ENCODE peak calls at places on chromosomes 5 and 9, in seven cellular contexts. One of them, this sample, is unnamed.

GRCh38 chr9:130894546-130894945 is 2.1 kb downstream of the QRFP start:
- DNase-seq in A549: no peak
- DNase-seq in SJCRH30: no peak
- DNase-seq in GM12878: no peak
- DNase-seq in heart right ventricle: no peak
- DNase-seq in lower lobe of right lung: no peak
- DNase-seq in psoas muscle: no peak
- DNase-seq in this sample: peak; percentile 76

GRCh38 chr5:44332360-44332971 is 56.8 kb downstream of the FGF10 start:
- DNase-seq in A549: peak; percentile 48
- DNase-seq in psoas muscle: no peak
- DNase-seq in GM12878: no peak
- DNase-seq in lower lobe of right lung: no peak
- DNase-seq in SJCRH30: peak; percentile 64
- DNase-seq in heart right ventricle: no peak
- DNase-seq in this sample: no peak

GRCh38 chr9:126448865-126449577 is 122.4 kb downstream of the MVB12B start:
- DNase-seq in GM12878: no peak
- DNase-seq in lower lobe of right lung: no peak
- DNase-seq in A549: no peak
- DNase-seq in SJCRH30: no peak
- DNase-seq in heart right ventricle: no peak
- DNase-seq in psoas muscle: no peak
- DNase-seq in this sample: no peak

GRCh38 chr9:14344846-14345585 is 31.1 kb upstream of the NFIB start:
- DNase-seq in lower lobe of right lung: no peak
- DNase-seq in SJCRH30: no peak
- DNase-seq in heart right ventricle: no peak
- DNase-seq in GM12878: no peak
- DNase-seq in A549: no peak
- DNase-seq in psoas muscle: no peak
- DNase-seq in this sample: no peak

GRCh38 chr9:115672477-115673316 is 480.9 kb upstream of the PAPPA start:
- DNase-seq in psoas muscle: no peak
- DNase-seq in GM12878: no peak
- DNase-seq in A549: peak; percentile 96
- DNase-seq in lower lobe of right lung: no peak
- DNase-seq in SJCRH30: peak; percentile 83
- DNase-seq in heart right ventricle: no peak
- DNase-seq in this sample: no peak

GRCh38 chr9:124137009-124137943 is 120.5 kb upstream of the NEK6 start:
- DNase-seq in heart right ventricle: no peak
- DNase-seq in lower lobe of right lung: no peak
- DNase-seq in psoas muscle: no peak
- DNase-seq in A549: no peak
- DNase-seq in SJCRH30: no peak
- DNase-seq in GM12878: peak; percentile 94
- DNase-seq in this sample: no peak

GRCh38 chr9:110047232-110047954 is 160.6 kb downstream of the C9orf152 start:
- DNase-seq in psoas muscle: no peak
- DNase-seq in SJCRH30: no peak
- DNase-seq in heart right ventricle: no peak
- DNase-seq in GM12878: no peak
- DNase-seq in lower lobe of right lung: no peak
- DNase-seq in A549: no peak
- DNase-seq in this sample: no peak

GRCh38 chr5:146369691-146370090 is 31.1 kb downstream of the POU4F3 start:
- DNase-seq in GM12878: no peak
- DNase-seq in psoas muscle: no peak
- DNase-seq in heart right ventricle: no peak
- DNase-seq in A549: no peak
- DNase-seq in lower lobe of right lung: no peak
- DNase-seq in SJCRH30: no peak
- DNase-seq in this sample: no peak

GRCh38 chr9:111916234-111916645 is 19.6 kb downstream of the UGCG start:
- DNase-seq in A549: no peak
- DNase-seq in psoas muscle: no peak
- DNase-seq in GM12878: no peak
- DNase-seq in heart right ventricle: no peak
- DNase-seq in SJCRH30: no peak
- DNase-seq in lower lobe of right lung: no peak
- DNase-seq in this sample: no peak

GRCh38 chr5:123441408-123441807 is 18.2 kb upstream of the CEP120 start:
- DNase-seq in A549: no peak
- DNase-seq in GM12878: no peak
- DNase-seq in lower lobe of right lung: no peak
- DNase-seq in SJCRH30: no peak
- DNase-seq in psoas muscle: no peak
- DNase-seq in heart right ventricle: no peak
- DNase-seq in this sample: no peak

GRCh38 chr5:121797677-121798518 is 53.8 kb upstream of the FTMT start:
- DNase-seq in SJCRH30: no peak
- DNase-seq in psoas muscle: no peak
- DNase-seq in A549: no peak
- DNase-seq in lower lobe of right lung: no peak
- DNase-seq in heart right ventricle: no peak
- DNase-seq in GM12878: no peak
- DNase-seq in this sample: no peak

GRCh38 chr5:93252165-93252564 is 328.9 kb downstream of the NR2F1-AS1 start:
- DNase-seq in GM12878: no peak
- DNase-seq in psoas muscle: no peak
- DNase-seq in SJCRH30: peak; percentile 11
- DNase-seq in lower lobe of right lung: no peak
- DNase-seq in heart right ventricle: no peak
- DNase-seq in A549: peak; percentile 17
- DNase-seq in this sample: no peak

GRCh38 chr9:114077162-114077837 is 800 bp downstream of the AMBP start:
- DNase-seq in psoas muscle: no peak
- DNase-seq in GM12878: no peak
- DNase-seq in SJCRH30: no peak
- DNase-seq in A549: no peak
- DNase-seq in lower lobe of right lung: no peak
- DNase-seq in heart right ventricle: no peak
- DNase-seq in this sample: no peak

GRCh38 chr9:34578241-34579096 is 11.1 kb downstream of the CNTFR start:
- DNase-seq in lower lobe of right lung: no peak
- DNase-seq in GM12878: no peak
- DNase-seq in heart right ventricle: no peak
- DNase-seq in psoas muscle: no peak
- DNase-seq in SJCRH30: no peak
- DNase-seq in A549: no peak
- DNase-seq in this sample: no peak

GRCh38 chr9:38026021-38026809 is 42.8 kb downstream of the SHB start:
- DNase-seq in SJCRH30: peak; percentile 93
- DNase-seq in lower lobe of right lung: no peak
- DNase-seq in heart right ventricle: peak; percentile 35
- DNase-seq in A549: peak; percentile 68
- DNase-seq in GM12878: no peak
- DNase-seq in psoas muscle: peak; percentile 40
- DNase-seq in this sample: peak; percentile 27

GRCh38 chr5:38077652-38078051 is 180.7 kb upstream of the EGFLAM start:
- DNase-seq in lower lobe of right lung: no peak
- DNase-seq in SJCRH30: no peak
- DNase-seq in A549: no peak
- DNase-seq in psoas muscle: no peak
- DNase-seq in heart right ventricle: no peak
- DNase-seq in GM12878: no peak
- DNase-seq in this sample: no peak

GRCh38 chr9:20621553-20622329 is 558 bp downstream of the MLLT3 start:
- DNase-seq in lower lobe of right lung: peak; percentile 80
- DNase-seq in psoas muscle: peak; percentile 75
- DNase-seq in A549: peak; percentile 86
- DNase-seq in heart right ventricle: peak; percentile 75
- DNase-seq in SJCRH30: peak; percentile 68
- DNase-seq in GM12878: no peak
- DNase-seq in this sample: peak; percentile 72

GRCh38 chr5:107704686-107705389 is 34.1 kb upstream of the EFNA5 start:
- DNase-seq in psoas muscle: no peak
- DNase-seq in GM12878: no peak
- DNase-seq in lower lobe of right lung: no peak
- DNase-seq in heart right ventricle: no peak
- DNase-seq in A549: no peak
- DNase-seq in SJCRH30: no peak
- DNase-seq in this sample: no peak

GRCh38 chr9:1096155-1096964 is 46.2 kb downstream of the DMRT2 start:
- DNase-seq in SJCRH30: no peak
- DNase-seq in lower lobe of right lung: no peak
- DNase-seq in A549: no peak
- DNase-seq in psoas muscle: no peak
- DNase-seq in heart right ventricle: no peak
- DNase-seq in GM12878: no peak
- DNase-seq in this sample: no peak

GRCh38 chr9:89606567-89607311 is 1.9 kb downstream of the GADD45G start:
- DNase-seq in SJCRH30: peak; percentile 84
- DNase-seq in heart right ventricle: peak; percentile 34
- DNase-seq in GM12878: no peak
- DNase-seq in lower lobe of right lung: peak; percentile 74
- DNase-seq in A549: no peak
- DNase-seq in psoas muscle: peak; percentile 55
- DNase-seq in this sample: peak; percentile 88

GRCh38 chr5:117463836-117464235 is 889.2 kb upstream of the SEMA6A start:
- DNase-seq in heart right ventricle: no peak
- DNase-seq in SJCRH30: peak; percentile 87
- DNase-seq in psoas muscle: no peak
- DNase-seq in lower lobe of right lung: no peak
- DNase-seq in A549: no peak
- DNase-seq in GM12878: no peak
- DNase-seq in this sample: no peak

DNA sequence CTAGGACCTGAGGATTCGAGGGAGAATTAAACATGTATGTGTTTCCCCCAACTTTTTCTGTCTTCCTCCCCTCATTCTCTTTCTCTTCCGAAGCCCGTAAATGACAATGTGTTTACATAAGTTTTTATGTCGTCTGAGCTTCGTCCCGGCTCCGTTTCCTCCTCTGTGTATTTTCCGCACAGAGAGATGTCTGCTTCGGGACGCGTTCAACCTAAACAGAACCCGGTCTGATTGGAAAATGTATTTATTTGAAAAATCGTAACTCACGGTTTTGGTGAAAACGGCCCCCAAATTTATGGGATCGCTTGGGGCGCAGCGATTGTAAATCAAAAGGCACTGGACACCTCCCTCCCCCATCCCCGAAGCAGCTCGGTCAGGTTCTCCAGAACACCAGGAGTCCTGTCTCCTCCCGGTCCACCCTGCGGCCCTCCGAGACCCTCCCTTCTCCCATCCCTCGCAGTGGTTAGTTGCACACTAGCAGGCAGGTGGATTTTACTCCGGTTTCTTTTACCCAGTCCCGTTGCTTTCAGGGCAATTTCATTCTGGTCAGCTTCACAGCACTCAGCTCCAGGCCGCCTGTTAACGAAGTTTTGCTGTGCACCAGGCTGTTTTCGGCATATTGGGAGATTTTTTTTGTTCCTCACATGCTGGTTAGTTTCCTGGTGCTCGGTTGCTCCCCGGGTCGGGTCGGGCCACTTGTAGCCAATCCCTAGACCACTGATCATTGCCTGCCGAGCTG is 5.8 kb upstream of the HAND1 start:
- DNase-seq in GM12878: no peak
- DNase-seq in A549: no peak
- DNase-seq in psoas muscle: no peak
- DNase-seq in lower lobe of right lung: no peak
- DNase-seq in SJCRH30: no peak
- DNase-seq in heart right ventricle: no peak
- DNase-seq in this sample: no peak
- H3K4me3 ChIP-seq in GM12878: no peak overlapping the region
- H3K4me3 ChIP-seq in A549: no peak overlapping the region
- H3K4me3 ChIP-seq in psoas muscle: no peak overlapping the region
- H3K4me3 ChIP-seq in lower lobe of right lung: no peak overlapping the region
- H3K4me3 ChIP-seq in SJCRH30: no peak overlapping the region
- H3K4me3 ChIP-seq in heart right ventricle: no peak overlapping the region
- H3K4me3 ChIP-seq in this sample: no peak overlapping the region

DNA sequence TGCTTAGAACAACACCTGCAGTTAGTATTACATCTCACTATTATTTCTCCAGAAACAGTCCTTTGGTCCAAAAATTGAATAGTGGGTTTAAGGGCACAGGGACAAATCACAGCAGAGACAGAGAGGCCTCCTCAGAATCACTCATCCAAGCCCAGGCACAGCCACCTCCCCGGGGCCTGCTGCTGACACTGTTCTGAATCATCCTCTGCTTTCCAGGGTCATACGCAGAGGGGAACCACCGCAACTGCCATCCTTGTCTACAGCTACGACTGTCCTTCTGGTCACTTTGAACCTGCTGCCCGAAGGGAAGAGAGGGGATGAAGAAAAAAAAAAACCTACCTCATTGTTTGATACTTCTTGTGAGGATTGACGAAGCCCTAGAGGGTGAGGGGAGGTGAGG is 35.3 kb upstream of the MAN2A1 start:
- DNase-seq in A549: no peak
- DNase-seq in lower lobe of right lung: no peak
- DNase-seq in psoas muscle: peak; percentile 21
- DNase-seq in GM12878: no peak
- DNase-seq in heart right ventricle: no peak
- DNase-seq in SJCRH30: no peak
- DNase-seq in this sample: no peak
- H3K4me1 ChIP-seq in A549: no peaks in the 10 kb centered on the region
- H3K4me1 ChIP-seq in lower lobe of right lung: no peaks in the 10 kb centered on the region
- H3K4me1 ChIP-seq in psoas muscle: peaks cover 3% of the 10 kb centered on the region
- H3K4me1 ChIP-seq in GM12878: no peaks in the 10 kb centered on the region
- H3K4me1 ChIP-seq in heart right ventricle: no peaks in the 10 kb centered on the region
- H3K4me1 ChIP-seq in SJCRH30: peaks cover 16% of the 10 kb centered on the region
- H3K4me1 ChIP-seq in this sample: peaks cover 7% of the 10 kb centered on the region

GRCh38 chr5:1056611-1057484 is 48.2 kb downstream of the NKD2 start:
- DNase-seq in psoas muscle: peak; percentile 4
- DNase-seq in lower lobe of right lung: no peak
- DNase-seq in A549: no peak
- DNase-seq in GM12878: no peak
- DNase-seq in heart right ventricle: peak; percentile 9
- DNase-seq in SJCRH30: no peak
- DNase-seq in this sample: no peak
- H3K27ac ChIP-seq in psoas muscle: no peak overlapping the region
- H3K27ac ChIP-seq in lower lobe of right lung: no peak overlapping the region
- H3K27ac ChIP-seq in A549: no peak overlapping the region
- H3K27ac ChIP-seq in GM12878: no peak overlapping the region
- H3K27ac ChIP-seq in heart right ventricle: no peak overlapping the region
- H3K27ac ChIP-seq in SJCRH30: no peak overlapping the region
- H3K27ac ChIP-seq in this sample: no peak overlapping the region

DNA sequence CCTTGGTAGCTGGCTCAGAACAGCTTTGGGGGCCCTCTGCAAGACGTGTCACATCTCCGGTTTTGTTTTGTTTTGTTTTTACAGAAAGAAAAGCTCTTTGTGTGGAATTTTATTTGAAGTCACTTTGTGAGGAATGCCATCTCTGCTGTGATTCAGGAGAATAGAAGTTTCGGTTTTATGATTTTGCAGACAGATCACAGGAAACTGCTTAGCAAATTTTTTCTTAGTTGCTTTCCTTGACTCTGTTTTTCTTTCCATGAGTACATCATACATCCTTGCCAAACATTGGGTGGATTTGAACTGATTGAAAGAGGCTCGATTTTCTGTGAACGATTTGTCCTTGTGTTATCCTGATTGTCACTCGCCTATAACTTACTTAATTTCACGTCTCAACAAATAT is 5.1 kb downstream of the SEMA5A start:
- DNase-seq in psoas muscle: no peak
- DNase-seq in SJCRH30: no peak
- DNase-seq in lower lobe of right lung: no peak
- DNase-seq in A549: no peak
- DNase-seq in GM12878: no peak
- DNase-seq in heart right ventricle: no peak
- DNase-seq in this sample: no peak
- H3K4me3 ChIP-seq in psoas muscle: no peak overlapping the region
- H3K4me3 ChIP-seq in SJCRH30: no peak overlapping the region
- H3K4me3 ChIP-seq in lower lobe of right lung: no peak overlapping the region
- H3K4me3 ChIP-seq in A549: no peak overlapping the region
- H3K4me3 ChIP-seq in GM12878: no peak overlapping the region
- H3K4me3 ChIP-seq in heart right ventricle: no peak overlapping the region
- H3K4me3 ChIP-seq in this sample: no peak overlapping the region